ENCODE peak calls at places on chromosomes 5 and 9, in seven cellular contexts. E is heart right ventricle, U is adrenal gland, N is SJCRH30, B is ovary, V is heart left ventricle, D is stomach. R is an unnamed sample. For H3K27me3, the result is how much of the 10 kb centered on the place peaks cover.

GRCh38 chr9:20630241-20630943 is 8.1 kb upstream of the MLLT3 start:
- DNase-seq in E (no peak), N (no peak), V (no peak), U (no peak), B (no peak), D (no peak), R (no peak)

GRCh38 chr5:174725261-174725990 is 1.0 kb downstream of the MSX2 start:
- DNase-seq in N (no peak), B (no peak), V (no peak), E (no peak), D (no peak), U (no peak), R (no peak)

GRCh38 chr9:9003184-9003583 is 1203.6 kb upstream of the DMAC1 start:
- DNase-seq in E (no peak), B (peak), U (peak), N (peak), D (no peak), V (peak), R (no peak)

GRCh38 chr9:20558609-20559016 is 63.7 kb downstream of the MLLT3 start:
- DNase-seq in E (no peak), V (no peak), B (no peak), N (no peak), D (no peak), U (no peak), R (peak)

GRCh38 chr5:158126442-158127399 is 267.8 kb upstream of the CLINT1 start:
- DNase-seq in N (peak), U (no peak), V (no peak), D (no peak), B (no peak), E (no peak), R (no peak)

GRCh38 chr5:36494756-36495637 is 111.4 kb upstream of the SLC1A3 start:
- DNase-seq in E (no peak), D (no peak), B (no peak), U (no peak), N (peak), V (no peak), R (peak)

GRCh38 chr5:139481122-139481533 is 1.4 kb downstream of the STING1 start:
- DNase-seq in N (peak), U (no peak), B (peak), V (peak), E (peak), D (no peak), R (no peak)

GRCh38 chr5:150578781-150579461 is 61.5 kb upstream of the SYNPO start:
- DNase-seq in D (no peak), B (no peak), N (no peak), V (no peak), U (no peak), E (no peak), R (no peak)

GRCh38 chr5:136308396-136308795 is 56.9 kb downstream of the TRPC7 start:
- DNase-seq in E (no peak), U (no peak), V (no peak), D (no peak), B (no peak), N (peak), R (no peak)

GRCh38 chr9:133104718-133105460 is 16.2 kb downstream of the RALGDS start:
- DNase-seq in D (peak), B (no peak), U (no peak), V (no peak), E (no peak), N (no peak), R (no peak)

GRCh38 chr5:158451203-158451982 is 592.4 kb upstream of the CLINT1 start:
- DNase-seq in D (no peak), U (peak), V (peak), B (peak), N (peak), E (no peak), R (peak)

GRCh38 chr5:68265822-68266395 is 50.4 kb downstream of the PIK3R1 start:
- DNase-seq in B (no peak), N (no peak), E (no peak), D (no peak), V (peak), U (no peak), R (no peak)

GRCh38 chr9:98201102-98201501 is 8.7 kb upstream of the CORO2A start:
- DNase-seq in U (no peak), E (no peak), V (no peak), B (no peak), D (no peak), N (no peak), R (no peak)

GRCh38 chr5:35742006-35742405 is 114.7 kb upstream of the IL7R start:
- DNase-seq in D (no peak), B (no peak), N (no peak), V (no peak), U (no peak), E (no peak), R (no peak)

GRCh38 chr5:167899490-167899889 is 392.0 kb upstream of the WWC1 start:
- DNase-seq in U (no peak), E (no peak), B (no peak), D (no peak), V (no peak), N (no peak), R (no peak)

GRCh38 chr9:100317706-100318105 is 35.0 kb downstream of the TEX10 start:
- DNase-seq in N (no peak), B (no peak), U (no peak), E (no peak), V (no peak), D (no peak), R (no peak)

GRCh38 chr9:116686693-116687073 is 422 bp upstream of the TRIM32 start:
- DNase-seq in E (no peak), V (no peak), N (no peak), B (no peak), U (no peak), D (no peak), R (no peak)

DNA sequence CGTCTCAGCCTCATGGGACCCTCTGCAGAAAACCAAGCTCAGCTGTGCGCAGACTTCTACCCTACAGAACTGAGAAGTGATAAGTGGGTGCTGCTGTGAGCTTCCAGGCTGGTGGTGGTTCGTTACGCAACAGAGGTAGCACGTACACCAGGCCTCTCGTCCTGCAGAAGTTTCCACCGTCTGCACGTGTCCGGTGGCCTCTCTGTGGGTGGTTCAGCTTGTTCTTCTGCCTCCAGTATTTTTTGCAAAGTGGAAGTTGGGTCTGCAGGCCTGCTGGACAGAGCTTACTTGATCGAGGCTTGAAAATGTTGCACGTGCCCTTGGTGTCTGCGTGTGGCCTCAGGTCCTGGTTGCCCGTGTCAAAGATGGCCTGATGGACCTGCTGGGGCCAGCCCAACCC is 27.5 kb downstream of the KCNT1 start:
- DNase-seq in D (no peak), E (no peak), U (no peak), V (no peak), B (no peak), N (no peak), R (no peak)
- H3K27me3 ChIP-seq in D (half or more), E (under half), U (under half), V (under half), B (under half), N (under half), R (under half)

GRCh38 chr9:76181020-76181641 is 213.1 kb downstream of the RFK start:
- DNase-seq in V (no peak), B (no peak), N (no peak), E (no peak), D (no peak), U (no peak), R (peak)
- H3K27ac ChIP-seq in V (no peak), B (no peak), N (peak), E (no peak), D (no peak), U (no peak), R (peak)

DNA sequence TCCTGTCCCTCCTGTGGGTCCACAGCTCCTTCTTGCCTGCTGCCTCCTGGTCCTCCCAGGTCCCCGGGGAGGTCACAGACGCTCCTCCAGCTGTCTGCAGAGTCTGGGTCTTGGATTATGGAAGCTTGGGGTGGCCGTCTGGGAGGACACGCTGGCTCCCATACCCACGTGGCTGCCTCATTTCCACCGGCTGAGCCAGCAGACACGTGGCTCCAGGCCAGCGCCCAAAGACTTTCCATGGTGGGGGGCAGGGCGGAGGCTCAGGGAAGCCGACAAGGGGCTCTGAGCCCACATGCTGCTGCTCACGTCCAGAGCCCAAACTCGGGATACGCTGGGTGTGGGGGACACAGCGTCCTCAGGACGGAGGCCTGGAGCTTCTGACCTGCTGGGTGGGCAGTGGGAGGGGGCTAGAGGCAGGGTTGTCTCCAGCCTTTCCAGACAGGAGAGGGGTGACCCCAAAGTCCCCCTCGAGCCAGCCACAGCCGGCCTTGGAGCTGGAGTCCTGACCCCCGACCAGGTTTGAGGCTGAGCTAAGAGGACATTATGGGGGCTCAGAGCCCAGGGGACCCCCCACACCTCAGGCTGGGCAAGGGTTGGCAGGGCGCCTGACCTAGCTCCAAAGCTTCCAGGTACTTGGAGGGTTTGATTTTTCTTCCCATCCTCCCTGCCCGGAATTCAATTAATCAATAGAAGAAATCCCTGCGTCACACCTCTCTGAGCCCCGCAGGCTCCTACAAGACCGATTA is 24.2 kb upstream of the RNU6ATAC start:
- DNase-seq in V (peak), B (peak), U (no peak), E (no peak), D (no peak), N (peak), R (no peak)
- H3K27me3 ChIP-seq in V (under half), B (under half), U (under half), E (under half), D (under half), N (under half), R (under half)

GRCh38 chr5:77849308-77849900 is 73.3 kb upstream of the TBCA start:
- DNase-seq in N (no peak), U (no peak), E (no peak), B (no peak), V (no peak), D (no peak), R (no peak)

GRCh38 chr5:77845273-77845646 is 69.1 kb upstream of the TBCA start:
- DNase-seq in V (no peak), B (no peak), D (no peak), U (no peak), N (no peak), E (no peak), R (no peak)

GRCh38 chr5:77847129-77847460 is 71.0 kb upstream of the TBCA start:
- DNase-seq in V (no peak), D (no peak), N (no peak), B (no peak), U (no peak), E (no peak), R (no peak)

GRCh38 chr5:77846422-77847128 is 70.4 kb upstream of the TBCA start:
- DNase-seq in V (no peak), U (no peak), E (no peak), D (no peak), B (no peak), N (no peak), R (no peak)

DNA sequence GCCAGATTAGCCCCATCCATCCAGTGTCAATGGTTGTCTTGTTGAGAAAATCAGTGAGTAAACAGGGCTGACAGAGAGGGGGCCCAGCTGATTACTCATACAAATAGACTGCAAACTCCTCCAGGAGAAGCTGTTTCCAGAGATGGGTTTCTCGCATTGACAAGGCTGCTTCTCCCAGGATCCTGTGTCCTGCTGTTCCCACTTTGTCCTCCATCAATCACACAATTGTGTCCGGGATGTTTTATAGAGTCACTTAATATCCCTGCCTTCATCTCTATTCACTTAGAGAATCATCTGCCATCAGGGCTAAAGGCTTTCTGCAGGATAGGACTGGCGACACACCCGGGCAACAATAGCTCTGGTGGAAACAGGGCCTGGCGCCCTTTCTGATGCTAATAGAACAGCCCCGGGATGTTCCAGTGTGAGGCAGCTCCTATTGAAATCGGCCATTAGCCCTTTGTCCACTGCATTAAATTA is 71.7 kb upstream of the TBCA start:
- DNase-seq in B (no peak), V (no peak), E (no peak), N (no peak), U (no peak), D (no peak), R (no peak)
- H3K27ac ChIP-seq in B (no peak), V (no peak), E (no peak), N (no peak), U (no peak), D (no peak), R (no peak)

DNA sequence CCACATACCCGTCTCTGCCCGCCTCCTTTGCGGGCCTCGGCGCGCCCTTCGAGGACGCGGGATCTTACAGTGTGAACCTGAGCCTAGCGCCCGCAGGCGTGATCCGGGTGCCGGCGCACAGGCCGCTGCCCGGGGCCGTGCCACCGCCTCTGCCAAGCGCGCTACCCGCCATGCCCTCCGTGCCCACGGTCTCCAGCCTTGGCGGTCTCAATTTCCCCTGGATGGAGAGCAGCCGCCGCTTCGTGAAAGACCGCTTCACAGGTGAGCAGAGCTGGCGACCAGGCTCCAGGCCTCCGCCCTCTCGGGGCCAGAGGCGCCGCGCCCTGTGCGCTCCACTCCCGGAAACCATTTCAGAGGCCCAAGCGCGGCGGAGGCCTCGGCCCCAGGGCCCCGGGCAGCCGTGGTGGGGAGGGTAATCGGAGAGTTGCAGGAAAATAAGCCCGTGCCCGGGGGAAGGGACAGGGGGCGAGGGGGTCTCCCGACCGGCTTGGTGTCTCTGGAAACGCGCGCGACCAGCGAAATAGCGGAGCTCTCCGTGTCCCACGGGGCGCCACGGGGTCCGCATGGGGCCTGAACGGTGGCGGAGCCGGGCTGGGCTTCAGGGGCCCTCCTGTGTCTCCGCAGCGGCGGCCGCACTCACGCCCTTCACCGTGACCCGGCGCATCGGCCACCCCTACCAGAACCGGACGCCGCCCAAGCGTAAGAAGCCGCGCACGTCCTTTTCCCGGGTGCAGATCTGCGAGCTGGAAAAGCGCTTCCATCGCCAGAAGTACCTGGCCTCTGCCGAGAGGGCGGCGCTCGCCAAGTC is 682 bp downstream of the TLX3 start:
- DNase-seq in D (no peak), E (no peak), V (no peak), B (no peak), U (no peak), N (no peak), R (no peak)
- H3K27me3 ChIP-seq in D (half or more), E (half or more), V (half or more), B (under half), U (half or more), N (under half), R (under half)

GRCh38 chr5:128264567-128264966 is 181.0 kb downstream of the SLC12A2 start:
- DNase-seq in E (no peak), B (no peak), V (no peak), N (no peak), U (no peak), D (no peak), R (no peak)
- H3K27ac ChIP-seq in E (no peak), B (no peak), V (peak), N (no peak), U (no peak), D (no peak), R (no peak)

DNA sequence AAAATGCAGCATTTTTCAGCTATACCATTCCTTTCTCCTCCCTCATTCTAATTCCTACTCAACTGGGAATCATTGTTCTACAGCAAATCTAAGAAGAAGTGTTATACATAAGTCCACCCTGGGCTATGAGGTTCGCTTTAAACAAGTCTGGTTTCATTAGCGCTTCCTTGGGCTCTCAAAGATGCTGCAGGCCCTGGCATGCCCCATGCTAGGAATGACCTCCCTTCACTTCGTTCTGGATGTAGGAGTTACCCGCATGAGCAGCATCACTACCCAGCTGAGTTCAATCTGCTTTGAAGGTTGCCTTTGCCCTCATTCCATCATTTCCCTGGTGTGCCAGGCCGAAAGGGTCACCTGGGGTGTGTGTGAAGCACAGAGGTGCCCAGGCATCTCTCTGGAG is 35.4 kb downstream of the F2R start:
- DNase-seq in E (no peak), N (no peak), D (no peak), B (no peak), V (no peak), U (no peak), R (no peak)
- H3K27me3 ChIP-seq in E (under half), N (under half), D (under half), B (under half), V (under half), U (under half), R (under half)

GRCh38 chr9:77854258-77854915 is 177.2 kb downstream of the GNAQ start:
- DNase-seq in D (no peak), B (no peak), N (no peak), V (no peak), E (no peak), U (no peak), R (no peak)
- H3K27ac ChIP-seq in D (no peak), B (no peak), N (no peak), V (no peak), E (no peak), U (no peak), R (no peak)

GRCh38 chr5:177388521-177389052 is 4.4 kb downstream of the SLC34A1 start:
- DNase-seq in B (no peak), V (no peak), N (no peak), E (no peak), D (no peak), U (no peak), R (no peak)

GRCh38 chr5:177389368-177390169 is 5.3 kb downstream of the SLC34A1 start:
- DNase-seq in D (no peak), V (no peak), N (peak), E (no peak), U (no peak), B (no peak), R (peak)

GRCh38 chr5:177385720-177386119 is 1.5 kb downstream of the SLC34A1 start:
- DNase-seq in E (no peak), U (no peak), B (no peak), N (no peak), V (no peak), D (no peak), R (no peak)

GRCh38 chr5:177386542-177386941 is 2.3 kb downstream of the SLC34A1 start:
- DNase-seq in U (no peak), N (no peak), D (no peak), B (no peak), V (no peak), E (no peak), R (no peak)

DNA sequence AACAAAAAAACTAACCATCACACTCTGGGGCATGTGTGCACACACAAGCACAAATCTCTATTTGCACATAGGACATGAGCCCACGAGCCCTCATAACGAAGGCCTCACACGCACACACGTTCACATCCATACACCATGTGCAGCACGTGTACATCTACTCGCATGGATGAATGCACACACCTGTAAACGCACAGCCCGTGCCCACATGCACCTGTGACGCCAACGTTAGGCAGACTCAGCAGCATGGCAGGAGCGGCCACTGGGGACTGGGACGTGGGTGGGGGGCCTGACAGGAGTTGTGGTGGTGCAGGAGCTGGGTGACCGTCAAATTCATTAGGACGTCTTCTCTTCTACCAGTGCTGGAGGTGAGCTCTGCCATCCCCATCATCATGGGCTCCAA is 3.2 kb downstream of the SLC34A1 start:
- DNase-seq in V (no peak), U (no peak), B (no peak), N (no peak), D (no peak), E (no peak), R (no peak)
- H3K27me3 ChIP-seq in V (under half), U (under half), B (under half), N (under half), D (under half), E (under half), R (under half)